ENCODE peak calls at places on chromosomes 4 and X, in five cellular contexts. X is testis, H is heart left ventricle, V is neuronal stem cell, S is osteoblast. N is an unnamed sample.

GRCh38 chrX:54181196-54181953 is 1.7 kb downstream of the FAM120C start:
- DNase-seq in H (no peak), V (no peak), S (no peak), X (no peak), N (no peak)

GRCh38 chr4:25702848-25703247 is 47.2 kb downstream of the SLC34A2 start:
- DNase-seq in V (no peak), S (no peak), X (no peak), H (peak; percentile 35), N (no peak)

GRCh38 chr4:139767168-139767567 is 101.5 kb downstream of the MGST2 start:
- DNase-seq in X (no peak), S (no peak), H (no peak), V (no peak), N (no peak)

GRCh38 chr4:168853770-168854169 is 156.3 kb downstream of the CBR4 start:
- DNase-seq in X (no peak), S (no peak), H (no peak), V (no peak), N (no peak)

GRCh38 chr4:67151376-67152343 is 393.6 kb downstream of the CENPC start:
- DNase-seq in V (no peak), X (peak; percentile 51), S (no peak), H (no peak), N (no peak)

GRCh38 chr4:17013382-17014006 is 115.0 kb upstream of the LDB2 start:
- DNase-seq in V (no peak), S (no peak), X (no peak), H (no peak), N (no peak)

GRCh38 chr4:180028682-180029081 is 2214.5 kb upstream of the TENM3 start:
- DNase-seq in H (no peak), V (peak; percentile 38), X (peak; percentile 75), S (no peak), N (no peak)

GRCh38 chr4:99356992-99357391 is 4.4 kb upstream of the ADH1C start:
- DNase-seq in S (no peak), V (no peak), X (no peak), H (no peak), N (no peak)

GRCh38 chr4:138555584-138555983 is 313.4 kb upstream of the SLC7A11 start:
- DNase-seq in S (no peak), X (no peak), V (no peak), H (no peak), N (no peak)

GRCh38 chr4:172553216-172553615 is 615.4 kb upstream of the GALNT7 start:
- DNase-seq in X (no peak), V (no peak), H (no peak), S (no peak), N (no peak)

GRCh38 chrX:65203545-65203944 is 227.3 kb upstream of the ZC4H2 start:
- DNase-seq in X (no peak), V (no peak), S (no peak), H (no peak), N (no peak)

GRCh38 chr4:56313132-56313531 is 74.2 kb downstream of the AASDH start:
- DNase-seq in S (no peak), X (no peak), H (no peak), V (no peak), N (no peak)

GRCh38 chr4:99323761-99324160 is 2.6 kb upstream of the ADH1B start:
- DNase-seq in S (peak; percentile 46), H (no peak), X (peak; percentile 40), V (no peak), N (no peak)

GRCh38 chr4:79823148-79823763 is 249.8 kb downstream of the ANTXR2 start:
- DNase-seq in X (no peak), S (no peak), V (no peak), H (no peak), N (no peak)

GRCh38 chrX:49209434-49210251 is 9.7 kb upstream of the SYP start:
- DNase-seq in X (no peak), S (no peak), H (no peak), V (no peak), N (no peak)

GRCh38 chr4:7466215-7466614 is 31.5 kb upstream of the PSAPL1 start:
- DNase-seq in V (no peak), S (no peak), H (no peak), X (no peak), N (no peak)

GRCh38 chr4:7466904-7467303 is 32.2 kb upstream of the PSAPL1 start:
- DNase-seq in X (no peak), V (no peak), S (no peak), H (no peak), N (no peak)

GRCh38 chr4:7463584-7464258 is 29.0 kb upstream of the PSAPL1 start:
- DNase-seq in H (no peak), S (no peak), X (no peak), V (no peak), N (no peak)

GRCh38 chr4:7462509-7462971 is 27.8 kb upstream of the PSAPL1 start:
- DNase-seq in X (peak; percentile 70), H (no peak), S (no peak), V (peak; percentile 50), N (no peak)

GRCh38 chr4:7464259-7464655 is 29.5 kb upstream of the PSAPL1 start:
- DNase-seq in S (no peak), V (no peak), H (no peak), X (no peak), N (no peak)
- H3K4me1 ChIP-seq in S (no peaks in the 10 kb centered on the region), V (no peaks in the 10 kb centered on the region), H (no peaks in the 10 kb centered on the region), X (peaks cover 18% of the 10 kb centered on the region), N (no peaks in the 10 kb centered on the region)

GRCh38 chrX:130047416-130047815 is 62.9 kb downstream of the ELF4 start:
- DNase-seq in S (peak; percentile 10), H (no peak), X (no peak), V (no peak), N (no peak)
- H3K27ac ChIP-seq in S (no peak overlapping the region), H (no peak overlapping the region), X (no peak overlapping the region), V (no peak overlapping the region), N (no peak overlapping the region)

GRCh38 chrX:337331-337831 is 18.8 kb upstream of the GTPBP6 start:
- DNase-seq in X (no peak), H (no peak), S (no peak), V (no peak), N (no peak)

GRCh38 chrX:334331-334891 is 15.8 kb upstream of the GTPBP6 start:
- DNase-seq in X (no peak), V (no peak), S (no peak), H (no peak), N (no peak)

GRCh38 chrX:336227-336626 is 17.6 kb upstream of the GTPBP6 start:
- DNase-seq in V (no peak), H (no peak), S (no peak), X (no peak), N (no peak)

GRCh38 chrX:334971-335757 is 16.6 kb upstream of the GTPBP6 start:
- DNase-seq in S (no peak), V (no peak), H (no peak), X (no peak), N (no peak)

GRCh38 chrX:335758-336155 is 17.2 kb upstream of the GTPBP6 start:
- DNase-seq in H (no peak), V (no peak), S (no peak), X (no peak), N (no peak)
- H3K4me1 ChIP-seq in H (peaks cover 11% of the 10 kb centered on the region), V (peaks cover 6% of the 10 kb centered on the region), S (no peaks in the 10 kb centered on the region), X (peaks cover 4% of the 10 kb centered on the region), N (peaks cover 4% of the 10 kb centered on the region)

GRCh38 chr4:74206088-74206826 is 48.3 kb downstream of the MTHFD2L start:
- DNase-seq in H (no peak), V (no peak), S (no peak), X (peak; percentile 43), N (no peak)
- H3K27ac ChIP-seq in H (no peak overlapping the region), V (no peak overlapping the region), S (peak overlapping the region; percentile 94), X (no peak overlapping the region), N (peak overlapping the region; percentile 56)